ENCODE peak calls at places on chromosomes 2 and 18, in eight cellular contexts. U is fibroblast of lung, Q is NCI-H69, E is endothelial cell, Y is small intestine, G is AG09309, I is GDM1, K is heart left ventricle. V is an unnamed sample.

GRCh38 chr18:10950876-10951630 is 198.3 kb downstream of the PIEZO2 start:
- DNase-seq in U (no peak), Q (no peak), E (no peak), Y (no peak), G (no peak), I (no peak), K (no peak), V (no peak)

GRCh38 chr18:8443505-8443904 is 165.7 kb upstream of the RAB12 start:
- DNase-seq in U (no peak), Q (no peak), E (no peak), Y (no peak), G (no peak), I (no peak), K (no peak), V (no peak)

GRCh38 chr2:240227538-240228428 is 87.3 kb upstream of the OTOS start:
- DNase-seq in U (no peak), Q (no peak), E (peak; percentile 1), Y (no peak), G (no peak), I (no peak), K (no peak), V (no peak)

GRCh38 chr18:60982296-60982695 is 350.9 kb upstream of the CDH20 start:
- DNase-seq in U (no peak), Q (peak; percentile 66), E (no peak), Y (no peak), G (no peak), I (no peak), K (no peak), V (no peak)

GRCh38 chr2:1307670-1308069 is 105.6 kb upstream of the TPO start:
- DNase-seq in U (no peak), Q (no peak), E (no peak), Y (no peak), G (no peak), I (no peak), K (no peak), V (no peak)

GRCh38 chr2:16012626-16013501 is 72.5 kb downstream of the MYCN start:
- DNase-seq in U (no peak), Q (peak; percentile 100), E (peak; percentile 13), Y (peak; percentile 63), G (no peak), I (no peak), K (no peak), V (peak; percentile 83)

GRCh38 chr2:239517686-239518085 is 116.9 kb upstream of the HDAC4 start:
- DNase-seq in U (no peak), Q (no peak), E (no peak), Y (no peak), G (no peak), I (no peak), K (no peak), V (no peak)

GRCh38 chr2:192394605-192395004 is 199.9 kb upstream of the TMEFF2 start:
- DNase-seq in U (no peak), Q (no peak), E (no peak), Y (no peak), G (no peak), I (no peak), K (no peak), V (no peak)

GRCh38 chr2:1841903-1842791 is 97.8 kb upstream of the PXDN start:
- DNase-seq in U (no peak), Q (no peak), E (no peak), Y (no peak), G (no peak), I (no peak), K (no peak), V (no peak)

GRCh38 chr2:185978634-185979405 is 240.2 kb downstream of the FSIP2 start:
- DNase-seq in U (peak; percentile 86), Q (no peak), E (no peak), Y (no peak), G (peak; percentile 14), I (no peak), K (no peak), V (no peak)

GRCh38 chr18:58847383-58848071 is 17.1 kb upstream of the ZNF532 start:
- DNase-seq in U (no peak), Q (peak; percentile 73), E (peak; percentile 28), Y (peak; percentile 42), G (no peak), I (no peak), K (peak; percentile 62), V (no peak)

GRCh38 chr2:162243305-162243693 is at the start of gene FAP:
- DNase-seq in U (peak; percentile 93), Q (no peak), E (no peak), Y (no peak), G (peak; percentile 91), I (no peak), K (peak; percentile 27), V (no peak)

GRCh38 chr2:51014722-51015121 is 17.2 kb downstream of the NRXN1 start:
- DNase-seq in U (no peak), Q (no peak), E (no peak), Y (no peak), G (no peak), I (no peak), K (no peak), V (no peak)

GRCh38 chr18:76483780-76484179 is 11.3 kb downstream of the ZNF516 start:
- DNase-seq in U (no peak), Q (no peak), E (no peak), Y (peak; percentile 92), G (no peak), I (no peak), K (no peak), V (no peak)

GRCh38 chr2:201947287-201947686 is 86.4 kb upstream of the FZD7 start:
- DNase-seq in U (no peak), Q (no peak), E (no peak), Y (no peak), G (no peak), I (no peak), K (no peak), V (no peak)

GRCh38 chr2:217705461-217705860 is 297.3 kb downstream of the TNS1 start:
- DNase-seq in U (no peak), Q (no peak), E (no peak), Y (no peak), G (no peak), I (no peak), K (no peak), V (no peak)

GRCh38 chr18:32301976-32302743 is 112.3 kb downstream of the MEP1B start:
- DNase-seq in U (peak; percentile 94), Q (peak; percentile 34), E (no peak), Y (peak; percentile 58), G (no peak), I (no peak), K (no peak), V (no peak)

GRCh38 chr18:49708674-49709580 is 104.4 kb downstream of the ACAA2 start:
- DNase-seq in U (no peak), Q (no peak), E (no peak), Y (no peak), G (no peak), I (no peak), K (no peak), V (peak; percentile 40)

GRCh38 chr2:44452184-44452583 is 90.4 kb downstream of the CAMKMT start:
- DNase-seq in U (no peak), Q (peak; percentile 3), E (no peak), Y (peak; percentile 53), G (no peak), I (no peak), K (no peak), V (no peak)

GRCh38 chr2:11248-11941 is 34.9 kb downstream of the FAM110C start:
- DNase-seq in U (peak; percentile 4), Q (peak; percentile 39), E (peak; percentile 78), Y (peak; percentile 25), G (no peak), I (no peak), K (peak; percentile 61), V (peak; percentile 55)

GRCh38 chr2:233267516-233268245 is 16.2 kb downstream of the ATG16L1 start:
- DNase-seq in U (no peak), Q (no peak), E (no peak), Y (peak; percentile 76), G (no peak), I (no peak), K (no peak), V (no peak)

GRCh38 chr2:74399785-74400184 is 19.7 kb upstream of the DCTN1 start:
- DNase-seq in U (no peak), Q (peak; percentile 34), E (no peak), Y (peak; percentile 20), G (no peak), I (no peak), K (no peak), V (peak; percentile 39)

GRCh38 chr2:22897428-22897827 is 487.6 kb upstream of the KLHL29 start:
- DNase-seq in U (no peak), Q (no peak), E (no peak), Y (no peak), G (no peak), I (no peak), K (no peak), V (no peak)

GRCh38 chr2:133780099-133780996 is 212.1 kb upstream of the NCKAP5 start:
- DNase-seq in U (peak; percentile 71), Q (peak; percentile 29), E (peak; percentile 68), Y (peak; percentile 63), G (peak; percentile 58), I (peak; percentile 31), K (peak; percentile 45), V (peak; percentile 78)

GRCh38 chr2:72182547-72183460 is 35.1 kb upstream of the CYP26B1 start:
- DNase-seq in U (no peak), Q (no peak), E (no peak), Y (peak; percentile 91), G (no peak), I (no peak), K (peak; percentile 43), V (no peak)

GRCh38 chr2:128667391-128667790 is 348.7 kb upstream of the HS6ST1 start:
- DNase-seq in U (no peak), Q (no peak), E (no peak), Y (no peak), G (no peak), I (no peak), K (no peak), V (no peak)

GRCh38 chr2:109452318-109453305 is 161.2 kb downstream of the SEPTIN10 start:
- DNase-seq in U (no peak), Q (no peak), E (no peak), Y (no peak), G (no peak), I (no peak), K (no peak), V (peak; percentile 11)

GRCh38 chr2:9914384-9915065 is 37.0 kb upstream of the GRHL1 start:
- DNase-seq in U (peak; percentile 87), Q (no peak), E (no peak), Y (no peak), G (no peak), I (no peak), K (no peak), V (no peak)

GRCh38 chr18:22031581-22031980 is 137.8 kb upstream of the GATA6 start:
- DNase-seq in U (no peak), Q (no peak), E (no peak), Y (no peak), G (no peak), I (no peak), K (no peak), V (peak; percentile 58)

GRCh38 chr2:165401285-165401852 is 68.1 kb upstream of the CSRNP3 start:
- DNase-seq in U (peak; percentile 73), Q (no peak), E (peak; percentile 26), Y (peak; percentile 69), G (peak; percentile 64), I (peak; percentile 38), K (no peak), V (peak; percentile 61)

V was measured in Caco-2.